ENCODE peak calls at places on chromosomes 13 and 19, in five cellular contexts. K is SK-N-SH, H is K562, U is A549, S is neural progenitor cell. E is an unnamed sample.

GRCh38 chr13:23950736-23951510 is 53.6 kb upstream of the C1QTNF9B start:
- DNase-seq in K (no peak), H (no peak), U (no peak), S (no peak), E (no peak)

GRCh38 chr13:50484472-50485113 is 358.9 kb downstream of the DLEU7 start:
- DNase-seq in K (no peak), H (no peak), U (no peak), S (no peak), E (no peak)

GRCh38 chr13:114115191-114115671 is 17.2 kb downstream of the RASA3 start:
- DNase-seq in K (no peak), H (peak), U (peak), S (no peak), E (no peak)

GRCh38 chr13:110055089-110055488 is 251.9 kb downstream of the COL4A1 start:
- DNase-seq in K (no peak), H (no peak), U (no peak), S (no peak), E (peak)

GRCh38 chr13:19767966-19768365 is 14.8 kb downstream of the PSPC1 start:
- DNase-seq in K (no peak), H (no peak), U (no peak), S (no peak), E (no peak)

GRCh38 chr19:54335164-54335563 is 3.8 kb downstream of the LILRA4 start:
- DNase-seq in K (no peak), H (no peak), U (no peak), S (no peak), E (no peak)

GRCh38 chr13:57353831-57354230 is 186.8 kb downstream of the PRR20E start:
- DNase-seq in K (no peak), H (no peak), U (no peak), S (no peak), E (no peak)

GRCh38 chr19:12867120-12868099 is 13.8 kb downstream of the DNASE2 start:
- DNase-seq in K (peak), H (peak), U (peak), S (peak), E (peak)

GRCh38 chr13:45833663-45834062 is 17.9 kb downstream of the SIAH3 start:
- DNase-seq in K (no peak), H (no peak), U (no peak), S (no peak), E (no peak)

GRCh38 chr13:30845297-30846214 is 60.5 kb upstream of the MEDAG start:
- DNase-seq in K (no peak), H (no peak), U (no peak), S (no peak), E (no peak)

GRCh38 chr19:13881692-13882418 is 4.9 kb downstream of the NANOS3 start:
- DNase-seq in K (no peak), H (no peak), U (no peak), S (peak), E (peak)

GRCh38 chr13:80547885-80548284 is 207.0 kb upstream of the SPRY2 start:
- DNase-seq in K (no peak), H (peak), U (no peak), S (no peak), E (no peak)

GRCh38 chr13:37326319-37326718 is 220.9 kb upstream of the CSNK1A1L start:
- DNase-seq in K (no peak), H (no peak), U (no peak), S (no peak), E (no peak)

GRCh38 chr19:33125929-33126388 is 6.0 kb upstream of the WDR88 start:
- DNase-seq in K (peak), H (peak), U (peak), S (peak), E (peak)

GRCh38 chr19:16541526-16542044 is 652 bp downstream of the CHERP start:
- DNase-seq in K (peak), H (peak), U (no peak), S (peak), E (peak)

GRCh38 chr13:38563739-38564138 is 123.1 kb upstream of the FREM2 start:
- DNase-seq in K (no peak), H (no peak), U (no peak), S (no peak), E (no peak)

GRCh38 chr13:57627663-57628062 is 3.9 kb upstream of the PCDH17 start:
- DNase-seq in K (peak), H (peak), U (peak), S (peak), E (no peak)

GRCh38 chr19:53906211-53907192 is 2.6 kb upstream of the CACNG7 start:
- DNase-seq in K (peak), H (peak), U (no peak), S (peak), E (peak)

GRCh38 chr13:78875792-78876580 is 217.0 kb upstream of the OBI1 start:
- DNase-seq in K (no peak), H (no peak), U (no peak), S (peak), E (peak)

GRCh38 chr19:23436944-23437343 is 41.7 kb upstream of the ZNF91 start:
- DNase-seq in K (no peak), H (peak), U (peak), S (no peak), E (no peak)

DNA sequence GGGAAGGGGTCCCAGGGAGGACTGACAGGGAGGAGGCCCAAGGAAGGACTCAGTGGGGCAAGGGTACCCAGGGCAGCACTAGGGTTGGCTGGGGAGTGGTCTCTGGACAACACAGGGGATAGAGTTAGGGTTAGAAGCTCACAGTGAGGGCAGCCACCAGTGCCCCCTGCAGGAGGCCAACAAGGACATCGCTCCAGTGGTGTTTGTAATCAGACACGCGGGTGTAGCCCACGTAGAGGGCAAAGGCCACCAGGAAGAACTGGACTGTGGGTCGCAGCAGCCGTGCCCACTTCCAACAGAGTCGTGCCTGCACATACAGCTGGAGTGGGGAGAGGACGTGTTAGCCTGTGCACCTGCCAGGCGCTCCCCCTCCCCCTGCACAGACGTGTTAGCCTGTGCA is 9.2 kb downstream of the PLPP2 start:
- DNase-seq in K (no peak), H (no peak), U (no peak), S (peak), E (no peak)
- TF ChIP-seq CTCF in K (peak), H (peak), U (no peak), S (peak), E (peak)

DNA sequence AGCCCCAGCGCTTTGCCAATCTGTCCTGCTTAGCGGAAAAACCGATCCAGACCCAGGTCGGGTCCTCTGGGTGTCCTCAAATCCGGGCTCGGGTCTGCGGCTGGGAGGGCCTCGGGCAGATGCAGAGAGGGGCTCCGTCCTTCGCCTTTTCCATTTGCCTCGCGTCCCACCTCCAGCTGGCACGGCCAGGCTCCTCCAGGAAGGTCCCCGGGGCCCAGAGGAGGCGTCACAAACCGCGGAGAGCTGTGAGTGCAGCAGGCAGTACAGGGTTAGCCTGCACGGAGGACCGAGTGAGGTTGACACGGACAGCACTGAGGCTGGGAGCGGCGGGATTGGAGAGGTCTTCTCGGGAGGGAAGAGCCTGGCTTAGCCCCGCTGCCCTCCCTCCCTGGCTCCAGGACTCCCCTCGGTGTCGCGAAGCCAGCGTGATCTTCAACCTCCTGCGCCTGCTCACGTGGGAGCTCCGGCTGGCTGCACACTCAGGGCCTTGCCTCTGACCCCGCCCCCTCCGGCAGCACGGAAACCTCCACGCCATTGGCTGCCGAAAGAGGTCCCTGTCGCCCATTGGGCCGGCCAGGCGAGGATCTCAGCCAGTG is 2.8 kb upstream of the IFNL2 start:
- DNase-seq in K (no peak), H (no peak), U (peak), S (peak), E (no peak)
- H3K4me3 ChIP-seq in K (no peak), H (no peak), U (no peak), S (no peak), E (no peak)

GRCh38 chr13:95228130-95228529 is 73.1 kb downstream of the ABCC4 start:
- DNase-seq in K (no peak), H (no peak), U (no peak), S (no peak), E (no peak)
- H3K4me2 ChIP-seq in K (no peak), H (peak), U (no peak), S (no peak), E (no peak)

GRCh38 chr19:1057185-1057857 is 9.6 kb upstream of the ARHGAP45 start:
- DNase-seq in K (no peak), H (no peak), U (peak), S (peak), E (peak)
- TF ChIP-seq CTCF in K (no peak), H (no peak), U (peak), S (no peak), E (no peak)

DNA sequence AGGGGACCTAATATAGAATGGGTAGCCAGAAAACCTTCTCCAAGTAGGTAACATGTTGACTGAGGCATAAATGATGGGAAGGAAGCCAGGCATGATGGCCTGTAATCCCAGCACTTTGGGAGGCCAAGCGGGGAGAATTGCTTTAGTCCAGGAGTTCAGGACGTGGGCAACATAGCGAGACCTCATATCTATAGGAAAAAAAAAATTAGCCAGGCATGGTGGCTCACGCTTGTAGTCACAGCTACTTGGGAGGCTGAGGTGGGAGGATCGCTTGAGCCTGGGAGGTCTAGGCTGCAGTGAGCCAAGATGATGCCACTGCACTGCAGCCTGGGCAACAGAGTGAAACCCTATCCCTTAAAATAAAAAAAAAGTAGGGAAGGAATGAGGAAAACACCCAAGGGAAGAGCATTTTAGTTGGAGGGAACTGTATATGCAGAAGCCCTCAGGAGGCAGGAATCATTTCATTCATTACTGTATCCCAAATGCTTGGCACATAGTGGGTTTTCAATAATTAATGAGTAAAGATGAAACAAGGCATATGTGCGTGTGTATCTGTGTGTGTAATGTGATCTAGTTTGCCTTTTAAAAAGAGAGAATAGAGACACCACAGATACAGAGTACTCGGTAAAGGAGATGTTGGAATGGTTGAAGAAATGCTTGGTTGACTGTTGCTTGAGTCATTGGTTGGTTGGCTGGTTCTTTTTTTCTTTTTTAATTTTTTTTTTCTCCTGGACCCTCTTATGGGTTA is 2.2 kb upstream of the NUP62 start:
- DNase-seq in K (no peak), H (no peak), U (no peak), S (no peak), E (no peak)
- H3K4me3 ChIP-seq in K (no peak), H (no peak), U (no peak), S (no peak), E (peak)

GRCh38 chr19:44180968-44181367 is 16.1 kb downstream of the ZNF226 start:
- DNase-seq in K (no peak), H (no peak), U (no peak), S (no peak), E (no peak)
- H3K4me2 ChIP-seq in K (no peak), H (no peak), U (no peak), S (no peak), E (no peak)

GRCh38 chr19:15297416-15298224 is 34.7 kb downstream of the BRD4 start:
- DNase-seq in K (no peak), H (no peak), U (peak), S (no peak), E (peak)
- TF ChIP-seq CTCF in K (peak), H (peak), U (peak), S (peak), E (no peak)

DNA sequence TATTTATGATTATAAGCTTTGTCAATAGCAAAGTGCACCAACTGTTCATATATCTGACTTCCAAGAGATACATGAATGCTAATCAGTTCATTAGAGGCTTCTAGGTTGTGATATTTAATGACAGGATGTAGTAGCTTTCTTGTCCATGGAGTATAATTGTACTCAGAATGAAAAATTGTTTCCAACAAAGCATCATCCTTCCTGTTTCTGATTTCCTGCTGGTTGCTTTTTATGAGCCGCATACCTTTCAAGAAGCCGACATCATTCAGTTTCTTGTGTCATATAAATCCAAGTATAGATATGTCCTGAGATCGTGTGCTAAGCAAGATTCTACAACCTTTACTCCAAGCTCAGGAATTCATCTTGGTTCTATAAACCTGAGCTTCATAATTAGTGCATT is 326.6 kb downstream of the DIAPH3 start:
- DNase-seq in K (no peak), H (no peak), U (no peak), S (no peak), E (no peak)
- H3K4me3 ChIP-seq in K (no peak), H (no peak), U (no peak), S (no peak), E (no peak)

GRCh38 chr19:3492919-3493318 is 7.6 kb downstream of the DOHH start:
- DNase-seq in K (no peak), H (no peak), U (no peak), S (no peak), E (no peak)

GRCh38 chr19:3494559-3494958 is 5.9 kb downstream of the DOHH start:
- DNase-seq in K (no peak), H (no peak), U (no peak), S (no peak), E (peak)

GRCh38 chr19:3494051-3494450 is 6.4 kb downstream of the DOHH start:
- DNase-seq in K (peak), H (peak), U (no peak), S (peak), E (peak)

GRCh38 chr19:3492131-3492839 is 8.2 kb downstream of the DOHH start:
- DNase-seq in K (peak), H (no peak), U (no peak), S (no peak), E (no peak)

DNA sequence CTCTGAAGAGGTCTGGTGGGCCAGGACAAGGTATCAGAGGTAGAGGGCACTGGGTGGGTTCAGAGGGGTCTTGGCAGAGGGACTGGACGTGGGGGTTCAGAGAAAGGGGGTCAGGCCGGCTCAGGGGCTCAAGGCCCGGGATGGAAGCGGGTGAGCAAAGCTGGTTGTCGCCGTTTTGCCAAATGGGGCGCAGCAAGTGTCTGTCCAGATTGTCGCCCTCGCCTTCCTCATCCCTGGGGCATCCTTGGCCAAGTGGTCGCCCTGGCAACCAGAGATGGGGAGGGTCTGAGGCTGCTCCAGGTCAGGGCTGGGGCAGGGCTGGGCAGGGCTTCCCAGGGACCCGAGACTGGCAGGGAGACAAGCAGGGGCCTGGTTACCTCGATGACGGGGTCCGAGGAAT is 6.8 kb downstream of the DOHH start:
- DNase-seq in K (no peak), H (peak), U (no peak), S (no peak), E (no peak)
- H3K4me2 ChIP-seq in K (no peak), H (no peak), U (no peak), S (no peak), E (peak)

DNA sequence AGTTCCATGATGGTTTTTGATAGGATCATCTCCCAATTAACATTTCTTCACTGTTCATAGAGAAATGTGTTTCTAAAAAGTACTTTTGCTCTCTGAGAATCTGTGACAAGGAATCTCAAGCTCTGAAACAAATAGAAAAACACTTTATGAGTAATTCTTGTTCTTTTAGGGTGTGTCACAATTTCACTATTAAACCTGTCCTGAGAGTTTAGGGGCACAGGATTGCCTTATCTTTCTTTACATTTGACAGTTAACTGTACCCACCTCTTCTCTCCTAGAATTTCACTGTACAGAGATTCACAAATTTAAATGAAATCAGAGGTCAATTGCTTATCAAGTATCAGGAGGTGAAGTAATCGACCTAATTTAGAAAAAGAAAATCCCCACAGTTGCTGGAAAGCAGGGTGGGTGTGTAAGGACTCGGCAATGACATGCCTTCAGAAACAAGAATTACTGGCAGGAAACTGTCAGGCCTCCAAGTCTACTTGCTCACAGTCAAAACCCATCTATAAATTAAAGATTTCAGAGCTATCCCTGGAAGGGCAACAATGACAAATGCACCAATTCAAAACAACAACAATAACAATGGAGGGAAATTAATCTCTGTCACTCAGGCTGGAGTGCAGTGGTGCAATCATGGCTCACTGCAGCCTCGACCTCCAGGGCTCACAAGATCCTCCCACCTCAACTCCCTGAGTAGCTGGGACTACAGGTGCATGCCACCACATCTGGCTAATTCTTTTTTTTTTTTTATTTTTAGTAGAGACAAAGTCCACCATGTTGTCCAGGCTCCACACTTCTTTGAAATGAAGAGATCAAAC is 250.2 kb downstream of the ABCC4 start:
- DNase-seq in K (no peak), H (no peak), U (no peak), S (no peak), E (no peak)
- TF ChIP-seq CTCF in K (no peak), H (no peak), U (no peak), S (no peak), E (no peak)